ENCODE peak calls at places on chromosomes 1 and 21, in ten cellular contexts. L, U, P, V, D, A, J, B, F and S are unnamed samples.
A peak's percentile ranks its signal among the peaks of the same experiment; 100 is the strongest.

GRCh38 chr1:239386453-239387303 is at the start of gene CHRM3:
- DNase-seq in L (peak; percentile 41), U (no peak), P (peak; percentile 55), V (no peak), D (no peak), A (peak; percentile 89), J (no peak), B (no peak), F (peak; percentile 83), S (peak; percentile 57)

GRCh38 chr1:76465030-76465429 is 390.5 kb downstream of the ST6GALNAC3 start:
- DNase-seq in L (peak; percentile 47), U (peak; percentile 82), P (no peak), V (no peak), D (no peak), A (no peak), J (peak; percentile 29), B (peak; percentile 27), F (no peak), S (no peak)

GRCh38 chr21:14918542-14918941 is 146.3 kb downstream of the NRIP1 start:
- DNase-seq in L (peak; percentile 40), U (no peak), P (no peak), V (no peak), D (no peak), A (no peak), J (peak; percentile 19), B (no peak), F (no peak), S (no peak)

GRCh38 chr1:1033009-1033587 is 13.2 kb downstream of the AGRN start:
- DNase-seq in L (peak; percentile 80), U (peak; percentile 43), P (no peak), V (peak; percentile 76), D (no peak), A (peak; percentile 92), J (peak; percentile 72), B (peak; percentile 61), F (peak; percentile 97), S (peak; percentile 47)

GRCh38 chr1:177021741-177022140 is 142.8 kb downstream of the ASTN1 start:
- DNase-seq in L (no peak), U (no peak), P (no peak), V (no peak), D (no peak), A (no peak), J (no peak), B (no peak), F (no peak), S (no peak)

GRCh38 chr21:45876381-45877159 is 105.0 kb upstream of the COL6A1 start:
- DNase-seq in L (peak; percentile 32), U (no peak), P (no peak), V (no peak), D (no peak), A (no peak), J (peak; percentile 28), B (peak; percentile 49), F (peak; percentile 90), S (peak; percentile 83)

GRCh38 chr1:8854270-8854669 is 24.2 kb downstream of the ENO1 start:
- DNase-seq in L (no peak), U (no peak), P (no peak), V (no peak), D (no peak), A (no peak), J (no peak), B (no peak), F (no peak), S (no peak)

GRCh38 chr1:160925652-160926241 is 28.9 kb downstream of the ITLN2 start:
- DNase-seq in L (no peak), U (peak; percentile 9), P (peak; percentile 12), V (no peak), D (no peak), A (no peak), J (no peak), B (no peak), F (no peak), S (no peak)

GRCh38 chr1:161914595-161914994 is 109.1 kb downstream of the OLFML2B start:
- DNase-seq in L (no peak), U (no peak), P (no peak), V (no peak), D (no peak), A (no peak), J (no peak), B (no peak), F (no peak), S (no peak)

GRCh38 chr1:30965914-30966313 is 57.4 kb upstream of the SDC3 start:
- DNase-seq in L (no peak), U (no peak), P (no peak), V (no peak), D (no peak), A (no peak), J (no peak), B (no peak), F (peak; percentile 27), S (no peak)

GRCh38 chr1:219916257-219916656 is 12.1 kb downstream of the SLC30A10 start:
- DNase-seq in L (no peak), U (no peak), P (no peak), V (no peak), D (no peak), A (no peak), J (no peak), B (no peak), F (no peak), S (no peak)

GRCh38 chr21:37551406-37552355 is 185.1 kb downstream of the DYRK1A start:
- DNase-seq in L (peak; percentile 61), U (no peak), P (no peak), V (no peak), D (no peak), A (peak; percentile 28), J (peak; percentile 79), B (peak; percentile 39), F (no peak), S (no peak)

GRCh38 chr1:5746611-5747427 is 245.4 kb downstream of the NPHP4 start:
- DNase-seq in L (no peak), U (no peak), P (no peak), V (no peak), D (no peak), A (peak; percentile 15), J (no peak), B (no peak), F (no peak), S (no peak)

GRCh38 chr1:116850436-116850835 is 59.3 kb upstream of the PTGFRN start:
- DNase-seq in L (peak; percentile 38), U (no peak), P (no peak), V (no peak), D (no peak), A (no peak), J (no peak), B (no peak), F (no peak), S (no peak)

DNA sequence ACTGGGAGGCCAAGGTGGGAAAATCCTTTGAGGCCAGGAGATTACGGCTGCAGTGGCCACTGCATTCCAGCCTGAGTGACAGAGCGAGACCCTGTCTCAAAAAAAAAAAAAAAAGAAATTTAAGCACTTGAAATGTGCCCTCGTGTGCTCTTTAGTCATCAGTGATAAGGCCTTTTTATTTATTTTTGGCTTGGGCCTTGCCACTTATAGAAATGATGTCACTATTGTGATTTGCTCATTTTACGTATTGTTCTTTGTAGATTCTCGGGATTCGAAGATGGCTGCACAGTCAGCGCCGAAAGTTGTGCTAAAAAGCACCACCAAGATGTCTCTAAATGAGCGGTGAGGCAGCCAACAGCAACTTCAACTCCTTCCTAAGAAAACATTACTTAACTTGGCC is 2.4 kb downstream of the CHTOP start:
- DNase-seq in L (no peak), U (no peak), P (no peak), V (no peak), D (no peak), A (no peak), J (no peak), B (no peak), F (no peak), S (no peak)
- H3K4me3 ChIP-seq in L (no peak overlapping the region), U (no peak overlapping the region), P (no peak overlapping the region), V (no peak overlapping the region), D (no peak overlapping the region), A (no peak overlapping the region), J (no peak overlapping the region), B (no peak overlapping the region), F (no peak overlapping the region), S (no peak overlapping the region)

GRCh38 chr1:115337633-115338456 is at the start of gene NGF:
- DNase-seq in L (peak; percentile 79), U (peak; percentile 73), P (peak; percentile 49), V (peak; percentile 64), D (no peak), A (no peak), J (peak; percentile 55), B (peak; percentile 53), F (no peak), S (no peak)
- TF ChIP-seq CTCF in L (no peak), U (no peak), P (no peak), V (no peak), D (no peak), A (no peak), J (no peak), B (no peak), F (no peak), S (no peak)

GRCh38 chr1:93609536-93609935 is 72.1 kb downstream of the BCAR3 start:
- DNase-seq in L (no peak), U (no peak), P (no peak), V (no peak), D (no peak), A (no peak), J (no peak), B (no peak), F (no peak), S (no peak)

GRCh38 chr1:93613895-93614294 is 67.7 kb downstream of the BCAR3 start:
- DNase-seq in L (peak; percentile 75), U (peak; percentile 74), P (no peak), V (peak; percentile 46), D (no peak), A (peak; percentile 54), J (peak; percentile 78), B (peak; percentile 79), F (no peak), S (no peak)

GRCh38 chr1:93614550-93615200 is 67.0 kb downstream of the BCAR3 start:
- DNase-seq in L (peak; percentile 79), U (peak; percentile 47), P (no peak), V (no peak), D (no peak), A (peak; percentile 79), J (no peak), B (no peak), F (no peak), S (no peak)

GRCh38 chr1:93612510-93612909 is 69.1 kb downstream of the BCAR3 start:
- DNase-seq in L (no peak), U (no peak), P (no peak), V (no peak), D (no peak), A (no peak), J (no peak), B (no peak), F (no peak), S (no peak)

DNA sequence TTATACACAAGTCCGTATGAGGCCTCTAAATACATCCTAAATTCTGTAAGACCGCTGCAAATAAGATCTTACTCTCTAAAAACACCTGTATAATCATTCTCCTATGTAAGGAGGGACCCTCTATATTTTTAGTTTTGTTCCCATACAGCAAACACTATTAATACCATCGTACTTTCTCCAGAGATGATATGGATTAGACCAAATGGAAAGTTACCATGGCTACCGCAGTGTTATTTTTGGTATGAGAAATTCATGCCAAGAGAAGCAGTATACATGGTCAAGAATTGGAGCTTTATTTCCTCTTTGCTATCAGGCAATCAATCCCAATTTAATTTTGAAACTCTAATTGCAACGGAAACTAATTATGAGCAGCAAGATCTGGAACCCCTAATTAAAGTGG is 70.0 kb downstream of the BCAR3 start:
- DNase-seq in L (no peak), U (no peak), P (no peak), V (no peak), D (no peak), A (no peak), J (no peak), B (no peak), F (no peak), S (no peak)
- H3K4me3 ChIP-seq in L (no peak overlapping the region), U (no peak overlapping the region), P (no peak overlapping the region), V (no peak overlapping the region), D (no peak overlapping the region), A (no peak overlapping the region), J (no peak overlapping the region), B (no peak overlapping the region), F (no peak overlapping the region), S (peak overlapping the region; percentile 47)

GRCh38 chr1:210264521-210265380 is 32.2 kb downstream of the SERTAD4 start:
- DNase-seq in L (peak; percentile 12), U (no peak), P (peak; percentile 18), V (no peak), D (no peak), A (no peak), J (peak; percentile 24), B (no peak), F (no peak), S (no peak)
- TF ChIP-seq CTCF in L (no peak), U (peak; percentile 30), P (no peak), V (peak; percentile 28), D (no peak), A (no peak), J (peak; percentile 38), B (peak; percentile 17), F (peak; percentile 62), S (peak; percentile 38)